ENCODE peak calls at places on chromosomes 2 and 18, in four cellular contexts. R is heart right ventricle, W is IMR-90, C is Caco-2. X is an unnamed sample.

GRCh38 chr2:122203523-122203922 is 448.1 kb downstream of the TSN start:
- DNase-seq in W (peak; percentile 46), R (no peak), C (no peak), X (no peak)

GRCh38 chr2:197059498-197059897 is 133.0 kb upstream of the PGAP1 start:
- DNase-seq in R (no peak), C (no peak), W (no peak), X (no peak)

GRCh38 chr2:226740039-226740648 is 59.5 kb downstream of the IRS1 start:
- DNase-seq in R (no peak), W (no peak), C (no peak), X (no peak)

GRCh38 chr2:878245-878930 is 72.3 kb upstream of the SNTG2 start:
- DNase-seq in C (no peak), W (no peak), R (no peak), X (no peak)

GRCh38 chr2:144004742-144005141 is 515.2 kb downstream of the ZEB2 start:
- DNase-seq in C (no peak), W (no peak), R (no peak), X (no peak)

GRCh38 chr2:61090386-61090921 is 24.8 kb downstream of the SANBR start:
- DNase-seq in C (peak; percentile 60), W (peak; percentile 35), R (no peak), X (no peak)

GRCh38 chr2:226721541-226721940 is 78.1 kb downstream of the IRS1 start:
- DNase-seq in C (no peak), R (peak; percentile 41), W (peak; percentile 36), X (no peak)

GRCh38 chr18:54444309-54444914 is 86.7 kb downstream of the C18orf54 start:
- DNase-seq in C (peak; percentile 50), R (peak; percentile 20), W (peak; percentile 61), X (no peak)

GRCh38 chr18:63837556-63837955 is 49.9 kb upstream of the SERPINB2 start:
- DNase-seq in R (no peak), C (no peak), W (no peak), X (no peak)

GRCh38 chr2:40466332-40466731 is 14.4 kb upstream of the SLC8A1 start:
- DNase-seq in R (no peak), W (no peak), C (no peak), X (no peak)

GRCh38 chr2:12416600-12416999 is 300.1 kb upstream of the TRIB2 start:
- DNase-seq in C (no peak), W (peak; percentile 48), R (peak; percentile 40), X (peak; percentile 39)

GRCh38 chr2:109067829-109068152 is 61.2 kb upstream of the SH3RF3 start:
- DNase-seq in W (no peak), R (no peak), C (peak; percentile 78), X (no peak)

GRCh38 chr2:230591850-230592249 is 120.8 kb upstream of the CAB39 start:
- DNase-seq in W (no peak), C (no peak), R (no peak), X (no peak)

GRCh38 chr2:81077396-81077795 is 772.8 kb upstream of the LRRTM1 start:
- DNase-seq in W (no peak), C (no peak), R (no peak), X (no peak)
- H3K9me3 ChIP-seq in W (no peaks in the 10 kb centered on the region), C (no peaks in the 10 kb centered on the region), R (peaks cover 13% of the 10 kb centered on the region), X (no peaks in the 10 kb centered on the region)

DNA sequence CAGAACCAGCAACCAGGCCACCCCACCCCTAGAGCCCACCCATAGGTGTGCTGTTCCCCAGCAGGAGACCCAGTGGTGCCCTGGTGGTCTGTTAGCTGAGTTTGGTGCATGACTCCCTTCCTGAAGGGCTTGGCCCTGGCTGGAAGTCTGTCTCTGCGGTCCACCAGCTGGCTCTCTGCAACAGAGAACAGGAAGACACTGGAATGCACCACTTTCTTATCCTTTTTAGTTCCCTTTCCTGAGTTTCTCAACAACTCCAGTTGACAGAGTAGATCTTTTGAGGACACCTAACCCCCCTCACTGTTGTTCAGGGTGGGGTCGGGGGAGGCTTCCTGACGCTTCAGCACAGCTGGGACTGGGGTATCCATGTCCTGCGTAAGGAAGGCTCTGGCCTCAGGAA is 11.9 kb upstream of the RPL37A start:
- DNase-seq in C (no peak), R (no peak), W (no peak), X (no peak)
- H3K9me3 ChIP-seq in C (no peaks in the 10 kb centered on the region), R (no peaks in the 10 kb centered on the region), W (no peaks in the 10 kb centered on the region), X (no peaks in the 10 kb centered on the region)

GRCh38 chr18:14962626-14963025 is 214.7 kb downstream of the ANKRD30B start:
- DNase-seq in R (no peak), W (no peak), C (no peak), X (no peak)
- H3K9me3 ChIP-seq in R (no peaks in the 10 kb centered on the region), W (peaks cover 34% of the 10 kb centered on the region), C (no peaks in the 10 kb centered on the region), X (no peaks in the 10 kb centered on the region)

GRCh38 chr2:6089474-6089873 is 397.3 kb downstream of the SOX11 start:
- DNase-seq in W (no peak), R (no peak), C (no peak), X (no peak)
- H3K9me3 ChIP-seq in W (peaks cover 5% of the 10 kb centered on the region), R (no peaks in the 10 kb centered on the region), C (peaks cover under 1% of the 10 kb centered on the region), X (no peaks in the 10 kb centered on the region)

X was measured in T-helper 17 cell.